ENCODE peak calls at places on chromosomes 16 and 17, in ten cellular contexts. T, L, N, O, B, S, H, F, I and Z are unnamed samples.

GRCh38 chr17:51611585-51611984 is 351.2 kb downstream of the UTP18 start:
- DNase-seq in T (no peak), L (no peak), N (no peak), O (no peak), B (no peak), S (no peak), H (no peak), F (no peak), I (no peak), Z (no peak)

GRCh38 chr16:54484700-54485099 is 198.1 kb upstream of the IRX3 start:
- DNase-seq in T (no peak), L (no peak), N (no peak), O (no peak), B (no peak), S (no peak), H (no peak), F (no peak), I (no peak), Z (no peak)

GRCh38 chr17:13638855-13639458 is 37.2 kb upstream of the HS3ST3A1 start:
- DNase-seq in T (no peak), L (no peak), N (no peak), O (no peak), B (no peak), S (no peak), H (peak; percentile 10), F (no peak), I (no peak), Z (peak; percentile 48)

GRCh38 chr16:9134739-9135138 is 43.3 kb downstream of the HAPSTR1 start:
- DNase-seq in T (no peak), L (no peak), N (peak; percentile 35), O (peak; percentile 52), B (no peak), S (peak; percentile 44), H (peak; percentile 21), F (peak; percentile 24), I (peak; percentile 83), Z (peak; percentile 38)

GRCh38 chr17:82214012-82214628 is 1.5 kb upstream of the CCDC57 start:
- DNase-seq in T (no peak), L (no peak), N (no peak), O (no peak), B (no peak), S (no peak), H (no peak), F (no peak), I (no peak), Z (no peak)

GRCh38 chr17:29760279-29760721 is 137.6 kb upstream of the CORO6 start:
- DNase-seq in T (no peak), L (no peak), N (peak; percentile 40), O (peak; percentile 73), B (no peak), S (no peak), H (peak; percentile 22), F (no peak), I (peak; percentile 82), Z (peak; percentile 44)

GRCh38 chr17:44113868-44114840 is 9.3 kb downstream of the HDAC5 start:
- DNase-seq in T (no peak), L (no peak), N (no peak), O (no peak), B (no peak), S (no peak), H (no peak), F (no peak), I (no peak), Z (no peak)

GRCh38 chr16:16014329-16015224 is 65.2 kb downstream of the ABCC1 start:
- DNase-seq in T (no peak), L (no peak), N (no peak), O (no peak), B (no peak), S (no peak), H (no peak), F (no peak), I (no peak), Z (peak; percentile 53)

GRCh38 chr17:34740516-34740915 is 161.1 kb downstream of the TMEM132E start:
- DNase-seq in T (no peak), L (no peak), N (no peak), O (no peak), B (no peak), S (no peak), H (no peak), F (no peak), I (no peak), Z (no peak)

GRCh38 chr16:14475370-14476139 is 154.5 kb downstream of the PARN start:
- DNase-seq in T (no peak), L (no peak), N (no peak), O (no peak), B (no peak), S (no peak), H (no peak), F (no peak), I (no peak), Z (no peak)

GRCh38 chr17:1137465-1137894 is 42.3 kb downstream of the ABR start:
- DNase-seq in T (no peak), L (no peak), N (no peak), O (no peak), B (no peak), S (no peak), H (no peak), F (no peak), I (peak; percentile 66), Z (no peak)

GRCh38 chr16:734981-735881 is 5.6 kb downstream of the CIAO3 start:
- DNase-seq in T (no peak), L (no peak), N (no peak), O (no peak), B (no peak), S (no peak), H (no peak), F (no peak), I (no peak), Z (no peak)

GRCh38 chr16:29978081-29978480 is 4.4 kb downstream of the TAOK2 start:
- DNase-seq in T (no peak), L (no peak), N (no peak), O (no peak), B (no peak), S (no peak), H (no peak), F (no peak), I (no peak), Z (no peak)

GRCh38 chr17:22692066-22692800 is 999.9 kb downstream of the KCNJ18 start:
- DNase-seq in T (no peak), L (no peak), N (no peak), O (no peak), B (no peak), S (no peak), H (no peak), F (no peak), I (no peak), Z (no peak)

GRCh38 chr16:86045601-86045971 is 146.6 kb downstream of the IRF8 start:
- DNase-seq in T (no peak), L (no peak), N (no peak), O (no peak), B (no peak), S (no peak), H (no peak), F (no peak), I (no peak), Z (no peak)

GRCh38 chr16:54568897-54569807 is 282.6 kb upstream of the IRX3 start:
- DNase-seq in T (no peak), L (no peak), N (no peak), O (no peak), B (no peak), S (no peak), H (no peak), F (no peak), I (no peak), Z (no peak)

GRCh38 chr17:42121066-42121769 is at the start of gene KAT2A:
- DNase-seq in T (peak; percentile 75), L (no peak), N (peak; percentile 69), O (peak; percentile 66), B (no peak), S (peak; percentile 91), H (peak; percentile 72), F (peak; percentile 60), I (peak; percentile 91), Z (peak; percentile 95)

GRCh38 chr17:63647936-63648335 is 25.7 kb downstream of the MAP3K3 start:
- DNase-seq in T (no peak), L (no peak), N (no peak), O (no peak), B (no peak), S (no peak), H (no peak), F (no peak), I (no peak), Z (no peak)

GRCh38 chr17:63278731-63279442 is 167.2 kb downstream of the CYB561 start:
- DNase-seq in T (no peak), L (no peak), N (no peak), O (peak; percentile 1), B (no peak), S (no peak), H (no peak), F (no peak), I (no peak), Z (no peak)

GRCh38 chr17:19978206-19978802 is 676 bp upstream of the AKAP10 start:
- DNase-seq in T (peak; percentile 56), L (no peak), N (no peak), O (no peak), B (no peak), S (no peak), H (no peak), F (no peak), I (peak; percentile 52), Z (no peak)